ENCODE peak calls at places on chromosomes 4 and X, in four cellular contexts. F is heart right ventricle, C is ovary, A is kidney epithelial cell. G is an unnamed sample.

GRCh38 chrX:119729408-119730201 is 28.8 kb upstream of the SOWAHD start:
- DNase-seq in F (peak), C (peak), A (no peak), G (peak)

GRCh38 chr4:24980064-24980690 is 50.6 kb downstream of the LGI2 start:
- DNase-seq in F (peak), C (peak), A (no peak), G (peak)

GRCh38 chrX:23661671-23662070 is 5.6 kb upstream of the PRDX4 start:
- DNase-seq in F (no peak), C (no peak), A (no peak), G (no peak)

GRCh38 chr4:186881521-186882220 is 158.0 kb upstream of the FAT1 start:
- DNase-seq in F (no peak), C (no peak), A (peak), G (no peak)

GRCh38 chr4:18033111-18034085 is 11.8 kb upstream of the LCORL start:
- DNase-seq in F (no peak), C (no peak), A (no peak), G (no peak)

GRCh38 chrX:86047174-86047991 is at the start of gene CHM:
- DNase-seq in F (peak), C (peak), A (peak), G (peak)

GRCh38 chrX:44343412-44343942 is at the start of gene EFHC2:
- DNase-seq in F (peak), C (peak), A (no peak), G (peak)

GRCh38 chr4:18556402-18556801 is 534.8 kb upstream of the LCORL start:
- DNase-seq in F (no peak), C (no peak), A (no peak), G (no peak)

GRCh38 chrX:52346462-52347165 is 22.2 kb upstream of the XAGE2 start:
- DNase-seq in F (no peak), C (no peak), A (peak), G (no peak)

GRCh38 chrX:105495376-105495775 is 274.9 kb upstream of the TEX13A start:
- DNase-seq in F (no peak), C (no peak), A (no peak), G (no peak)

GRCh38 chr4:175509320-175509719 is 302.7 kb downstream of the GPM6A start:
- DNase-seq in F (no peak), C (no peak), A (no peak), G (no peak)

GRCh38 chr4:163003979-163004378 is 162.7 kb downstream of the NAF1 start:
- DNase-seq in F (no peak), C (no peak), A (no peak), G (peak)

GRCh38 chr4:120105472-120105871 is 38.8 kb upstream of the MAD2L1 start:
- DNase-seq in F (no peak), C (no peak), A (no peak), G (no peak)

GRCh38 chr4:89306486-89307184 is 965 bp downstream of the GPRIN3 start:
- DNase-seq in F (no peak), C (no peak), A (no peak), G (peak)

GRCh38 chr4:41878991-41879491 is 56.2 kb upstream of the TMEM33 start:
- DNase-seq in F (no peak), C (no peak), A (no peak), G (peak)

GRCh38 chrX:14015294-14015693 is 14.4 kb downstream of the GEMIN8 start:
- DNase-seq in F (no peak), C (no peak), A (no peak), G (no peak)

GRCh38 chr4:105808459-105809041 is 86.7 kb upstream of the NPNT start:
- DNase-seq in F (no peak), C (no peak), A (no peak), G (no peak)

GRCh38 chr4:140811429-140811828 is 55.2 kb upstream of the TBC1D9 start:
- DNase-seq in F (no peak), C (no peak), A (no peak), G (peak)

GRCh38 chr4:140052050-140052449 is 101.9 kb downstream of the MAML3 start:
- DNase-seq in F (peak), C (peak), A (no peak), G (peak)

GRCh38 chr4:74628808-74629616 is 165.3 kb downstream of the BTC start:
- DNase-seq in F (no peak), C (no peak), A (no peak), G (no peak)

GRCh38 chrX:147920161-147920666 is 8.5 kb downstream of the FMR1 start:
- DNase-seq in F (no peak), C (no peak), A (no peak), G (no peak)

GRCh38 chr4:147975902-147976301 is 244.0 kb downstream of the ARHGAP10 start:
- DNase-seq in F (no peak), C (no peak), A (no peak), G (no peak)

GRCh38 chrX:31588355-31588754 is 516.5 kb upstream of the FTHL17 start:
- DNase-seq in F (no peak), C (no peak), A (no peak), G (no peak)

GRCh38 chrX:151984328-151984727 is 9.9 kb upstream of the GABRE start:
- DNase-seq in F (no peak), C (no peak), A (peak), G (no peak)

GRCh38 chr4:141652161-141652778 is 15.9 kb downstream of the IL15 start:
- DNase-seq in F (no peak), C (no peak), A (no peak), G (no peak)

GRCh38 chrX:3522016-3522690 is 175.7 kb upstream of the MXRA5 start:
- DNase-seq in F (no peak), C (no peak), A (no peak), G (no peak)

GRCh38 chr4:178242655-178243054 is 800.4 kb upstream of the AGA start:
- DNase-seq in F (no peak), C (no peak), A (no peak), G (no peak)

GRCh38 chr4:121266982-121267381 is 102.9 kb upstream of the TNIP3 start:
- DNase-seq in F (no peak), C (no peak), A (no peak), G (no peak)

GRCh38 chr4:85824166-85824945 is 349.4 kb downstream of the ARHGAP24 start:
- DNase-seq in F (no peak), C (no peak), A (no peak), G (no peak)

GRCh38 chr4:135319685-135320084 is 1118.1 kb upstream of the PABPC4L start:
- DNase-seq in F (no peak), C (no peak), A (no peak), G (no peak)

GRCh38 chr4:99323761-99324160 is 2.6 kb upstream of the ADH1B start:
- DNase-seq in F (no peak), C (no peak), A (no peak), G (no peak)
- TF ChIP-seq CTCF in F (no peak), C (no peak), A (no peak), G (no peak)

GRCh38 chrX:140053841-140054240 is 88.5 kb upstream of the CXorf66 start:
- DNase-seq in F (no peak), C (no peak), A (no peak), G (no peak)

DNA sequence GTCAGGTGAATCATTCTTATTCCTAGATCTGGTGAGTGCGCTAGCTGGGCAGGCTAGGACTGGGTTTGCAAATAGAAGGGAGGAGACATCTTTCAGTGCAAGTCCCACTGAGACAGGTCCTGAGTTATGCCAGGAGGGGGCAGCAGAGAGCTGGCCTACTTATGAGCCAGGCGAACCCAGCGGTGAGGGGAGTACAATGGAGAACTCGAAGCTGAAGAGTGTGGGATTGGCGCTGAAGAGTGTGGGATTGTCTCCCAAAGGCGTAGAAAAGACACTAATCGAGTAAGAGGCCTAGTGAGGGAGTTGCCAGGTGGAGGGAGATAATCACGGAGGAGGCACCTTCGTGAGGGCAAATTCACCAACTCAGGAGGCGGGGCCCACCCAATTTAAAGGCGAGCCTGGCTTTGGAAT is 91.7 kb upstream of the CXorf66 start:
- DNase-seq in F (peak), C (peak), A (peak), G (peak)
- TF ChIP-seq CTCF in F (peak), C (no peak), A (peak), G (peak)

DNA sequence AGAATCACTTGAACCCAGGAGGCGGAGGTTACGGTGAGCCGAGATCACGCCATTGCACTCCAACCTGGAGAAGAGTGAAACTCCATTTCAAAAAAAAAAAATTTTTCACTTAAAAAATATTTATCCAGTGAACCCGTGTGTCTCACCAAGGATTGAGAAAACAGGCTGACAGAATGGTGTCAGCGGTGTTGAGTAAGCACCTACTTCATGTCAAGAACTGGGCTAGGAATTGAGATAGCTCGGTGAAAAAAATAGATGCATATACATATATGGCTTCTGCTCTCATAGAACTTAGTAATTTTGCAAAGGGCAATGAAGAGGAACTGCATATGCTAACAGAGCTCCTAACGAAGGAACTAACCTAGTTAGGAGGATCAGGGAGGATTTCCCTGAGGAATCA is 297.3 kb downstream of the TENM3 start:
- DNase-seq in F (no peak), C (no peak), A (no peak), G (no peak)
- TF ChIP-seq CTCF in F (no peak), C (no peak), A (no peak), G (no peak)

GRCh38 chrX:17839269-17839668 is 21.8 kb downstream of the RAI2 start:
- DNase-seq in F (no peak), C (no peak), A (no peak), G (no peak)
- TF ChIP-seq CTCF in F (no peak), C (no peak), A (no peak), G (no peak)

DNA sequence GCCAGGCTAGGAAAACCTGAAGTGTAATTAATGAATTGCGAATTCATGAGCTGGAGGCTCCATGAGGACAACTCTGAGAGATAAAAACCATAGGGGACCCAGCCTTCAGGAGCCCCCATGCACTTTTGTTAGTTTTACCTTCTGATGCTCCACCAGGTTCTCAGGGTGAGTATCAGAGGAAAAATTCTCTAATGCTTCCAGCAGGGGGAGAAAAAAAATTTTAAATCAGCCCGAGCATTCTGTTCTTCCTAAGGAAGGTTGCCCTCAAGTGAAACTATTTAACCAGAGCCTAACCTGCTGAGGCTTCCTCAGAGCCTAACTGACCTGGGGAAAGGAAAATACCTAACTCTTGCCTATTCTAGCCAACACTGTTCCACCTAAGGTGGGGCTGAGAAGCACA is 552.6 kb downstream of the PPARGC1A start:
- DNase-seq in F (no peak), C (no peak), A (no peak), G (no peak)
- TF ChIP-seq CTCF in F (no peak), C (no peak), A (peak), G (peak)

GRCh38 chrX:16112428-16112827 is 10.9 kb upstream of the GRPR start:
- DNase-seq in F (no peak), C (no peak), A (no peak), G (no peak)
- TF ChIP-seq CTCF in F (no peak), C (no peak), A (no peak), G (no peak)

GRCh38 chrX:49165901-49166881 is 3.6 kb downstream of the MAGIX start:
- DNase-seq in F (peak), C (peak), A (no peak), G (peak)
- TF ChIP-seq CTCF in F (peak), C (no peak), A (peak), G (no peak)

GRCh38 chrX:15098505-15098904 is 171.4 kb downstream of the ASB9 start:
- DNase-seq in F (no peak), C (no peak), A (no peak), G (no peak)
- TF ChIP-seq CTCF in F (no peak), C (no peak), A (no peak), G (no peak)

DNA sequence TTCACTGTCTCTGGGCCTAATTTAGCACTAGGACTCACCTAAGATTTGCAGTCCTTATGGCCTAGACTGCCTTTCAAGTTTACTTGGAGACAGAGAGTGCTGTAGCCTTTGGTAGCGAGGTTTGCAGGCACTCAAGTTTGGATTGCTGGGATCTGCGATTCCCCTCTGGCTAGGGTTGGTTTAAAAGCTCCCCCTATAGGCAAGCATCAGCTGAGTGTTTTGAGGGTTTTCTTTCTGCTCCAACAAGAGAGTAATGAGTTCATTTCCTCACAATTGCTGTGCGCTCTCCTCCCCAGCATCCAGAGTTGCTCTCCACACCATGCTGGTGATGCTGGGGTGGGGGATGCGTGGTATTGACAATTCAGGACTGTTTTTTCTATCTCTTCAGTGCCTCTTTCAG is 206.9 kb downstream of the GLUD2 start:
- DNase-seq in F (no peak), C (no peak), A (no peak), G (no peak)
- TF ChIP-seq CTCF in F (no peak), C (no peak), A (no peak), G (peak)

GRCh38 chr4:104693601-104694201 is 199.0 kb upstream of the CXXC4 start:
- DNase-seq in F (no peak), C (no peak), A (no peak), G (no peak)
- TF ChIP-seq CTCF in F (peak), C (no peak), A (peak), G (no peak)

G was measured in glutamatergic neuron.